ENCODE peak calls at places on chromosomes 7 and 10, in eight cellular contexts. F is uterus, N is nephron progenitor cell, E is AG04450, R is CD14-positive monocyte, S is fibroblast of the aortic adventitia, T is astrocyte of the cerebellum, M is endothelial cell. K is an unnamed sample.

GRCh38 chr10:113736576-113736975 is 14.9 kb upstream of the PLEKHS1 start:
- DNase-seq in F (no peak), N (no peak), E (no peak), R (no peak), S (peak), T (peak), M (no peak), K (no peak)

GRCh38 chr7:40570218-40570617 is 435.4 kb downstream of the SUGCT start:
- DNase-seq in F (no peak), N (no peak), E (no peak), R (no peak), S (no peak), T (peak), M (no peak), K (no peak)

GRCh38 chr7:50832744-50833143 is 50.0 kb upstream of the GRB10 start:
- DNase-seq in F (no peak), N (no peak), E (peak), R (no peak), S (peak), T (peak), M (no peak), K (no peak)

GRCh38 chr7:112201421-112201820 is 4.8 kb downstream of the DOCK4 start:
- DNase-seq in F (no peak), N (no peak), E (peak), R (no peak), S (peak), T (no peak), M (no peak), K (no peak)

GRCh38 chr7:33958126-33958525 is 52.8 kb downstream of the BMPER start:
- DNase-seq in F (no peak), N (no peak), E (no peak), R (no peak), S (no peak), T (no peak), M (no peak), K (no peak)

GRCh38 chr7:83072576-83073517 is 89.8 kb downstream of the PCLO start:
- DNase-seq in F (no peak), N (no peak), E (no peak), R (no peak), S (no peak), T (no peak), M (no peak), K (no peak)

GRCh38 chr10:63767512-63767911 is 246.3 kb downstream of the REEP3 start:
- DNase-seq in F (no peak), N (no peak), E (no peak), R (no peak), S (peak), T (peak), M (no peak), K (no peak)

GRCh38 chr10:14510346-14510745 is 179.6 kb upstream of the FRMD4A start:
- DNase-seq in F (no peak), N (no peak), E (no peak), R (no peak), S (no peak), T (no peak), M (no peak), K (no peak)

GRCh38 chr10:26824015-26824690 is 36.6 kb downstream of the ABI1 start:
- DNase-seq in F (no peak), N (no peak), E (no peak), R (no peak), S (no peak), T (no peak), M (no peak), K (no peak)

GRCh38 chr10:22779331-22780019 is 65.1 kb upstream of the PIP4K2A start:
- DNase-seq in F (no peak), N (no peak), E (no peak), R (no peak), S (no peak), T (no peak), M (no peak), K (no peak)

GRCh38 chr7:92877367-92877766 is 41.0 kb upstream of the CDK6 start:
- DNase-seq in F (no peak), N (no peak), E (no peak), R (no peak), S (no peak), T (no peak), M (no peak), K (no peak)

GRCh38 chr7:7290429-7291122 is 108.2 kb downstream of the C1GALT1 start:
- DNase-seq in F (no peak), N (no peak), E (no peak), R (no peak), S (no peak), T (no peak), M (no peak), K (no peak)

GRCh38 chr7:92751902-92752901 is 84.2 kb downstream of the CDK6 start:
- DNase-seq in F (no peak), N (no peak), E (peak), R (no peak), S (peak), T (peak), M (no peak), K (no peak)

GRCh38 chr10:117471344-117471874 is 71.1 kb upstream of the EMX2 start:
- DNase-seq in F (no peak), N (no peak), E (no peak), R (no peak), S (no peak), T (no peak), M (no peak), K (no peak)

GRCh38 chr7:40918701-40919271 is 784.0 kb downstream of the SUGCT start:
- DNase-seq in F (no peak), N (no peak), E (peak), R (no peak), S (peak), T (peak), M (no peak), K (no peak)

GRCh38 chr7:22821702-22822485 is 755 bp downstream of the TOMM7 start:
- DNase-seq in F (no peak), N (no peak), E (no peak), R (no peak), S (peak), T (no peak), M (no peak), K (no peak)

GRCh38 chr10:77873558-77874380 is 52.8 kb downstream of the DLG5 start:
- DNase-seq in F (peak), N (no peak), E (no peak), R (no peak), S (peak), T (peak), M (no peak), K (no peak)

GRCh38 chr10:34933676-34934075 is 118.6 kb upstream of the PARD3 start:
- DNase-seq in F (peak), N (no peak), E (no peak), R (no peak), S (peak), T (no peak), M (no peak), K (no peak)

GRCh38 chr10:17113889-17114288 is 15.7 kb downstream of the CUBN start:
- DNase-seq in F (peak), N (no peak), E (peak), R (no peak), S (peak), T (no peak), M (no peak), K (no peak)

GRCh38 chr7:110762514-110762913 is 328.4 kb upstream of the LRRN3 start:
- DNase-seq in F (no peak), N (no peak), E (no peak), R (no peak), S (no peak), T (no peak), M (no peak), K (no peak)

GRCh38 chr10:122678266-122678665 is 21.4 kb downstream of the C10orf120 start:
- DNase-seq in F (no peak), N (no peak), E (no peak), R (no peak), S (no peak), T (peak), M (no peak), K (no peak)

GRCh38 chr7:108114117-108114841 is 15.9 kb downstream of the LAMB4 start:
- DNase-seq in F (no peak), N (no peak), E (no peak), R (no peak), S (no peak), T (no peak), M (peak), K (no peak)

GRCh38 chr7:47446871-47447466 is 134.9 kb downstream of the TNS3 start:
- DNase-seq in F (no peak), N (no peak), E (no peak), R (no peak), S (no peak), T (no peak), M (no peak), K (no peak)

GRCh38 chr10:89702121-89702480 is 711 bp downstream of the KIF20B start:
- DNase-seq in F (no peak), N (peak), E (no peak), R (no peak), S (no peak), T (no peak), M (no peak), K (no peak)

GRCh38 chr7:341841-342638 is 52.1 kb downstream of the FOXL3 start:
- DNase-seq in F (no peak), N (no peak), E (no peak), R (no peak), S (no peak), T (no peak), M (no peak), K (peak)

GRCh38 chr10:124286621-124287020 is 132.1 kb downstream of the OAT start:
- DNase-seq in F (no peak), N (no peak), E (no peak), R (peak), S (no peak), T (no peak), M (no peak), K (no peak)

GRCh38 chr10:49230004-49230403 is 41.8 kb upstream of the TMEM273 start:
- DNase-seq in F (no peak), N (no peak), E (no peak), R (no peak), S (no peak), T (no peak), M (no peak), K (no peak)

GRCh38 chr7:139645572-139646523 is 122.4 kb downstream of the CLEC2L start:
- DNase-seq in F (peak), N (peak), E (peak), R (peak), S (peak), T (peak), M (peak), K (no peak)

GRCh38 chr10:93138113-93138870 is 64.6 kb downstream of the CYP26A1 start:
- DNase-seq in F (no peak), N (no peak), E (no peak), R (no peak), S (no peak), T (no peak), M (no peak), K (no peak)

GRCh38 chr10:93143286-93143685 is 69.6 kb downstream of the CYP26A1 start:
- DNase-seq in F (no peak), N (no peak), E (no peak), R (no peak), S (no peak), T (no peak), M (no peak), K (no peak)

GRCh38 chr10:93146336-93146735 is 72.6 kb downstream of the CYP26A1 start:
- DNase-seq in F (no peak), N (no peak), E (no peak), R (no peak), S (no peak), T (no peak), M (no peak), K (no peak)

GRCh38 chr10:93139059-93139658 is 65.5 kb downstream of the CYP26A1 start:
- DNase-seq in F (no peak), N (no peak), E (no peak), R (no peak), S (no peak), T (no peak), M (no peak), K (no peak)

GRCh38 chr10:93142534-93142933 is 68.8 kb downstream of the CYP26A1 start:
- DNase-seq in F (no peak), N (no peak), E (no peak), R (no peak), S (no peak), T (no peak), M (no peak), K (no peak)
- TF ChIP-seq CTCF in F (no peak), N (no peak), E (no peak), R (no peak), S (no peak), T (no peak), M (no peak), K (no peak)

DNA sequence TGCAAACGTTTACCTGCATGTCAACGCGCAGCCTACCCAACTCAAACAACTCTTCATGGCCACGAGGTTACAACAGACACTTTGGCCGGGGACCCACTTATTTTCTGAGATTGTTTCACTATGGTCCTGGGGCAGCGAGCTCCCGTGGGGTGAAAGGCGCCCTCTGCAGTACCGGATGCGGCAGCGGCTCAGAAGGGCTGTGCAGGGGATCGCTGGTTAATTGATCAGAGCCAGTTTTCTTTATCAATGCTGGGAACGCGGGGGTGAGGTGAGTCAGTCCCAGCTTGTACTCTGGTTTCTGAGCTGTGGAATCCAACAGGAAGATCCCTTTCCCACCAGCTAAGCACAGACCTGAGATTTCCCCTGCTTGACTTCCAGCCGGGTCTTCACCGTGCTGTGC is 366.5 kb upstream of the KLF6 start:
- DNase-seq in F (no peak), N (no peak), E (no peak), R (no peak), S (no peak), T (no peak), M (peak), K (no peak)
- TF ChIP-seq CTCF in F (no peak), N (no peak), E (peak), R (no peak), S (no peak), T (no peak), M (no peak), K (peak)

DNA sequence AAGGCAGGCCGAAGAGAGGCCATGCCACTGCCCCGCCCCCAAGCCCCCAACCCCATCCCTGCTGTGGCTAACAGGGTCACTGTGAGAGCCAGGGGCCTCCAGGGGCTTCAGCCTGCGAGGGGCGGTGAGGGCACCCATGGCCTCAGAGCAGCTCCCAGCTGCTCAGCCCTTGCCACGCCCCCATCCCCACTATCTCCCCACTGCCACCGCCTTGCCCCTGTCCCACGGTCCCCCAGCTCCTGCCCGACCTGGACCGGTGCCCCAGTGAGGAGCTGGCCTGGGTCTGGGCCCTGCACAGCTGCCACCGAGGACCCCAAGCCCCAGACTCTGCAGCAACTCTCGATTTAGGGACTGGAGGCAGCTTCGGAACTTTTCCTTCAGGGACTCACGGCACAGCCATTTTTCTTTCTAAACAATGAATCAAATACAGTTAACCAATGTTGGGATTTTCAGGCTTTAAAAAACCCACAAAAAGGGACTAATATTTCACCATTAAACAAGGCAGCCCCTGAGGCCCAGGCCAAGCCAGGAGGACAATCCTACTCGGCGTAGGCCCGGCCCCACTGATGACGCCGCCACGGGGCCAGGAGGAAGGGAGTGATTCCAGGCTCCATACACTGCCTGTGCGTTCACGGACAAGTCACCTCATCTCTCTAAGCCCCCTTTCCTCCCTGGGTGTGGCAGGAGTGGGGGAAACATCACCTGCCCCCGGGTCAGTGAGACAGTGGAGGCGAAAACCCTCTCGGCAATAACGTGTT is 237.1 kb downstream of the ELFN1 start:
- DNase-seq in F (no peak), N (no peak), E (no peak), R (no peak), S (no peak), T (no peak), M (no peak), K (no peak)
- TF ChIP-seq CTCF in F (no peak), N (no peak), E (no peak), R (no peak), S (no peak), T (no peak), M (no peak), K (no peak)

GRCh38 chr7:127619681-127620405 is 1.9 kb upstream of the PAX4 start:
- DNase-seq in F (no peak), N (peak), E (no peak), R (no peak), S (no peak), T (no peak), M (peak), K (no peak)
- TF ChIP-seq CTCF in F (no peak), N (no peak), E (no peak), R (no peak), S (no peak), T (no peak), M (no peak), K (no peak)

DNA sequence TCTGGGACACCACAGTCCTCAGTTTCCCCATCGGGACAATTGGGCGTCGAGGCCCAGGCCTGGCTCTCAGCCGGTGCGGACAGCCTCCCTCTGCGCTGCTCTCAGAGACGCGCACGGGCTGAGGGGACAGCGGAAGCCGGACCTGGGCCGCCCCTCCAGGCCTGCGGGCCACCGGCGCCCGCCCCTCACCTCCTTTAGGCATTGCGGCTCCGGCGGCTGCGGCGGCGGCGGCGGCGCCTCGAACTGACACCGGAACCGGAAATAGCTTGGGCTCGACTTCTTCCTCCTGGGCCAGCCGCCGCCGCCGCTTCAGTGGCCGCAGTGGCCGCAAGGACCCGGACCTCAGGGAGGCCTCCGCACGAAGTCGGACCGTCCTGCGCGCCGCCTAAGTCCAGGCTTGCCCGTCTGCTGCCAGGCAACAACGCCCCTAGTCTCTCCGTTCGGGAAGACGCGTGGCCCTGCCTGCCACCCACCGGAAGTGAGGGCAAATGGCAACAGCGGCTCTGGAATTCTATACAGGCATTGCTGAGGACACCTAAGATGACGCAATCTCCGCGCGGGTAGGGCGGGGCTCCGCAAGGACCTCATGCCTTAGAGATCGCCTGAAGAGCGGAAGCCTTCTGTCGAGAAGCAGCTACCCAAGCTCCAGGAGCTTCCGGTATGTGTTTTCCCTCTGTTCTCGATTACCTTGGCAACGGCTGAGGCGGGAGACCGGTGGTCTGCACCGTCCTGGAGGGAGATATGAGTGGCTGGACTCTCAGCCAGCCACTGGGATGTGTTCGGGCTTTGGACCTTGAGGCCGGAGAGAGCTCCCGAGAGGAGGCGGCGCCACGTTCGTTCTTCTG is at the start of the genes BUD31 and PDAP1:
- DNase-seq in F (peak), N (peak), E (peak), R (peak), S (peak), T (peak), M (peak), K (peak)
- TF ChIP-seq CTCF in F (peak), N (no peak), E (no peak), R (no peak), S (no peak), T (no peak), M (no peak), K (no peak)

DNA sequence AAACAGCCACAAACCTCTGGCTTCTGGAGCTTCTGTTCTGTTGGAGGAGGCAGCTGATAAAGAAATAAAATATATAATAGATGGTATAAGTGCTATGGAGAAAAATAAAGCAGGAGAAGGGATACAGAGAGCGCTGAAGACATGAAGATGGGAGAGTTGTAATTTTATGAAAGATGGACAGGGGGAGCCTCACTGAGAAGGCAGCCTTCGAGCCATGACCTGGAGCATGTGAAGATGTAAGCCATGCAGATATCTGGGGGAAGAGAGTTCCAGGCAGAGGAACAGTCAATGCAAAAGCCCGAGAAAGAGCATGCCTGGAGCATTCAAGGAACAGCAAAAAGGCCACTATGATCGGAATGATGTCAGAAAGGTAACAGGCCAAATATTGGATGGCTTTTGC is 187.5 kb downstream of the KIAA1217 start:
- DNase-seq in F (no peak), N (no peak), E (no peak), R (no peak), S (no peak), T (no peak), M (no peak), K (no peak)
- TF ChIP-seq CTCF in F (no peak), N (no peak), E (peak), R (no peak), S (no peak), T (no peak), M (no peak), K (peak)

K was measured in chondrocyte.